ENCODE peak calls at places on chromosomes 1 and 21, in eight cellular contexts. L is tibial artery; E is CD4-positive, CD25-positive, alpha-beta regulatory T cell; W is WERI-Rb-1; G is ovary; M is GM23248; U is upper lobe of right lung; O is body of pancreas. R is an unnamed sample.

GRCh38 chr1:229590119-229590518 is 31.6 kb upstream of the ABCB10 start:
- DNase-seq in G (no peak), E (no peak), W (no peak), U (no peak), M (no peak), O (no peak), L (no peak), R (no peak)

GRCh38 chr1:119587328-119587727 is 60.7 kb downstream of the ZNF697 start:
- DNase-seq in O (no peak), L (no peak), M (peak; percentile 43), E (no peak), G (no peak), U (no peak), W (no peak), R (no peak)

GRCh38 chr1:246317291-246317690 is 189.8 kb downstream of the SMYD3 start:
- DNase-seq in U (no peak), L (no peak), W (no peak), O (no peak), E (no peak), G (no peak), M (no peak), R (no peak)

GRCh38 chr1:3697810-3698209 is 45.5 kb downstream of the TP73 start:
- DNase-seq in G (no peak), O (no peak), L (no peak), U (no peak), E (no peak), W (no peak), M (no peak), R (no peak)

GRCh38 chr1:178241057-178241456 is 147.2 kb downstream of the RASAL2 start:
- DNase-seq in M (peak; percentile 73), G (no peak), W (no peak), U (no peak), O (no peak), L (no peak), E (no peak), R (peak; percentile 21)

GRCh38 chr1:228295201-228295600 is 87.4 kb downstream of the OBSCN start:
- DNase-seq in U (peak; percentile 33), W (no peak), G (no peak), M (no peak), O (no peak), E (no peak), L (no peak), R (no peak)

GRCh38 chr21:20661745-20662470 is 336.3 kb upstream of the NCAM2 start:
- DNase-seq in G (no peak), M (no peak), E (no peak), L (no peak), W (no peak), O (no peak), U (no peak), R (no peak)

GRCh38 chr1:36366091-36366661 is 19.5 kb downstream of the STK40 start:
- DNase-seq in M (peak; percentile 33), E (peak; percentile 90), W (peak; percentile 77), L (no peak), O (no peak), G (peak; percentile 64), U (no peak), R (no peak)

GRCh38 chr21:15826147-15826780 is 96.5 kb downstream of the USP25 start:
- DNase-seq in O (peak; percentile 33), G (no peak), L (no peak), M (peak; percentile 48), W (peak; percentile 16), E (peak; percentile 68), U (no peak), R (no peak)

GRCh38 chr1:165570078-165570477 is 26.3 kb downstream of the LRRC52 start:
- DNase-seq in G (no peak), U (no peak), O (no peak), M (no peak), E (no peak), W (peak; percentile 89), L (no peak), R (no peak)

GRCh38 chr1:35557118-35557610 is at the start of gene KIAA0319L:
- DNase-seq in G (peak; percentile 88), L (peak; percentile 87), U (peak; percentile 96), W (peak; percentile 91), O (peak; percentile 86), M (peak; percentile 90), E (no peak), R (no peak)

GRCh38 chr1:77986810-77987209 is 7.9 kb upstream of the FUBP1 start:
- DNase-seq in E (no peak), O (no peak), G (no peak), M (no peak), U (no peak), L (no peak), W (no peak), R (no peak)

GRCh38 chr1:6245869-6246496 is 2.0 kb downstream of the HES3 start:
- DNase-seq in L (no peak), W (peak; percentile 94), M (peak; percentile 48), U (no peak), O (peak; percentile 42), E (peak; percentile 55), G (no peak), R (no peak)

GRCh38 chr1:192491804-192492554 is 83.6 kb upstream of the RGS1 start:
- DNase-seq in O (no peak), L (no peak), M (peak; percentile 50), E (no peak), W (no peak), U (no peak), G (no peak), R (no peak)

GRCh38 chr21:14862794-14863720 is 201.7 kb downstream of the NRIP1 start:
- DNase-seq in W (no peak), E (peak; percentile 28), O (no peak), U (no peak), M (peak; percentile 52), L (no peak), G (no peak), R (no peak)

GRCh38 chr1:182809414-182809957 is 19.9 kb downstream of the NPL start:
- DNase-seq in G (no peak), L (no peak), W (no peak), M (peak; percentile 45), U (no peak), E (no peak), O (no peak), R (no peak)

GRCh38 chr1:215835951-215836350 is 268.8 kb downstream of the KCTD3 start:
- DNase-seq in O (no peak), M (peak; percentile 83), G (no peak), U (no peak), L (no peak), E (no peak), W (no peak), R (no peak)

GRCh38 chr1:172041689-172042088 is 200.4 kb downstream of the DNM3 start:
- DNase-seq in G (no peak), U (no peak), O (no peak), W (no peak), E (no peak), M (peak; percentile 40), L (no peak), R (no peak)

GRCh38 chr1:84620720-84621313 is 46.6 kb upstream of the CTBS start:
- DNase-seq in M (peak; percentile 87), L (peak; percentile 60), E (peak; percentile 84), W (peak; percentile 69), U (peak; percentile 89), G (peak; percentile 73), O (peak; percentile 77), R (no peak)

GRCh38 chr1:230753586-230754251 is 6.5 kb downstream of the CAPN9 start:
- DNase-seq in L (no peak), E (peak; percentile 10), M (no peak), W (no peak), O (no peak), U (peak; percentile 82), G (peak; percentile 57), R (no peak)

GRCh38 chr1:67004176-67004575 is 49.8 kb downstream of the SLC35D1 start:
- DNase-seq in E (no peak), G (no peak), M (no peak), W (no peak), L (no peak), U (no peak), O (no peak), R (no peak)
- H3K27ac ChIP-seq in E (peak overlapping the region; percentile 9), G (no peak overlapping the region), M (no peak overlapping the region), W (no peak overlapping the region), L (no peak overlapping the region), U (no peak overlapping the region), O (peak overlapping the region; percentile 14), R (no peak overlapping the region)

GRCh38 chr21:17089121-17089520 is 423.7 kb upstream of the CXADR start:
- DNase-seq in O (no peak), L (no peak), G (no peak), M (no peak), U (no peak), E (no peak), W (no peak), R (no peak)
- H3K27ac ChIP-seq in O (no peak overlapping the region), L (no peak overlapping the region), G (no peak overlapping the region), M (no peak overlapping the region), U (no peak overlapping the region), E (no peak overlapping the region), W (no peak overlapping the region), R (no peak overlapping the region)

GRCh38 chr1:61930246-61930645 is 188.0 kb downstream of the PATJ start:
- DNase-seq in G (no peak), E (no peak), M (no peak), O (no peak), U (no peak), L (no peak), W (no peak), R (no peak)
- H3K27ac ChIP-seq in G (no peak overlapping the region), E (no peak overlapping the region), M (no peak overlapping the region), O (no peak overlapping the region), U (no peak overlapping the region), L (no peak overlapping the region), W (no peak overlapping the region), R (no peak overlapping the region)

GRCh38 chr1:47031059-47031458 is 7.6 kb downstream of the CYP4X1 start:
- DNase-seq in M (peak; percentile 17), L (peak; percentile 47), W (no peak), U (no peak), E (no peak), G (no peak), O (peak; percentile 42), R (peak; percentile 40)
- H3K27ac ChIP-seq in M (no peak overlapping the region), L (peak overlapping the region; percentile 53), W (no peak overlapping the region), U (peak overlapping the region; percentile 21), E (no peak overlapping the region), G (no peak overlapping the region), O (peak overlapping the region; percentile 37), R (peak overlapping the region; percentile 48)

GRCh38 chr1:1347026-1347595 is 2.1 kb downstream of the DVL1 start:
- DNase-seq in M (no peak), O (no peak), E (no peak), G (no peak), W (no peak), L (no peak), U (no peak), R (no peak)
- H3K27ac ChIP-seq in M (peak overlapping the region; percentile 59), O (peak overlapping the region; percentile 67), E (no peak overlapping the region), G (peak overlapping the region; percentile 53), W (peak overlapping the region; percentile 80), L (peak overlapping the region; percentile 64), U (no peak overlapping the region), R (peak overlapping the region; percentile 20)

DNA sequence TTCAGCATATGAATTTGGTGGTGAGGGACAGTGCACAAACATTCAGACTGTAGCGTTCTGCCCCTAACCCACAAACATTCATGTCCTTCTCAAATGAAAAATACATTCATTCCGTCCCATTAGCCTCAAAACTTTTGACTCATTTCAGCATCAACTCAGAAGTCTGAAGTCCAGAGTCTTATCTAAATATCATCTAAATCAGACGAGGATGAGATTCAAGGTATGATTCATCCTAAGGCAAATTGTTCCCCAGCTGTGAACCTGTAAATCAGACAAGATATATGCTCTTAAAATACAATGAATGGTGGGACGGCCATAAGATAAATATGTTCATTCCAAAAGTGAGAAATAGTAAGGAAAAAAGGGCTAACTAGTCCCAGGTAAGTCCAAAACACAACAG is 1195.6 kb upstream of the ADGRL4 start:
- DNase-seq in O (no peak), U (no peak), M (no peak), G (no peak), L (no peak), E (no peak), W (no peak), R (no peak)
- H3K27ac ChIP-seq in O (no peak overlapping the region), U (no peak overlapping the region), M (no peak overlapping the region), G (no peak overlapping the region), L (no peak overlapping the region), E (no peak overlapping the region), W (no peak overlapping the region), R (no peak overlapping the region)